ENCODE peak calls at places on chromosome 20, in four cellular contexts. O is fibroblast of the conjunctiva, Q is RPMI7951, S is GM20000. C is an unnamed sample.

GRCh38 chr20:38658879-38659612 is 57.4 kb downstream of the ARHGAP40 start:
- DNase-seq in O (no peak), Q (peak), S (peak), C (peak)

GRCh38 chr20:39778847-39779641 is 816.9 kb downstream of the DHX35 start:
- DNase-seq in S (no peak), O (no peak), Q (peak), C (no peak)

GRCh38 chr20:61030130-61030529 is 221.9 kb upstream of the CDH4 start:
- DNase-seq in S (no peak), O (no peak), Q (no peak), C (no peak)

GRCh38 chr20:37556538-37556937 is 28.9 kb upstream of the BLCAP start:
- DNase-seq in O (no peak), Q (no peak), S (no peak), C (no peak)

GRCh38 chr20:37071481-37071911 is 24.3 kb downstream of the RBL1 start:
- DNase-seq in S (no peak), Q (peak), O (peak), C (no peak)

GRCh38 chr20:18727032-18727508 is 86.5 kb upstream of the SCP2D1 start:
- DNase-seq in O (no peak), S (no peak), Q (no peak), C (no peak)

GRCh38 chr20:52083627-52084232 is 107.8 kb downstream of the ZFP64 start:
- DNase-seq in O (peak), Q (peak), S (peak), C (peak)

GRCh38 chr20:64222851-64223525 is 32.6 kb upstream of the PCMTD2 start:
- DNase-seq in S (no peak), Q (no peak), O (no peak), C (no peak)

GRCh38 chr20:22453244-22454080 is 130.9 kb downstream of the FOXA2 start:
- DNase-seq in S (no peak), O (no peak), Q (peak), C (peak)

GRCh38 chr20:24948939-24949679 is at the start of gene CST7:
- DNase-seq in O (no peak), S (peak), Q (peak), C (no peak)

GRCh38 chr20:53621482-53622246 is 28.0 kb upstream of the ZNF217 start:
- DNase-seq in S (no peak), O (peak), Q (peak), C (peak)

GRCh38 chr20:57907131-57908083 is 197.6 kb upstream of the PMEPA1 start:
- DNase-seq in O (no peak), S (no peak), Q (no peak), C (peak)

GRCh38 chr20:61758556-61759200 is 307.0 kb downstream of the TAF4 start:
- DNase-seq in Q (no peak), O (no peak), S (no peak), C (no peak)

GRCh38 chr20:4169360-4170214 is 154.2 kb upstream of the RNF24 start:
- DNase-seq in Q (no peak), O (no peak), S (no peak), C (no peak)

GRCh38 chr20:5197270-5197827 is 70.5 kb downstream of the CDS2 start:
- DNase-seq in O (no peak), S (no peak), Q (no peak), C (no peak)

GRCh38 chr20:53708129-53708968 is 114.7 kb upstream of the ZNF217 start:
- DNase-seq in S (peak), Q (peak), O (no peak), C (peak)

GRCh38 chr20:6122873-6123649 is at the start of gene FERMT1:
- DNase-seq in O (peak), S (peak), Q (peak), C (peak)

GRCh38 chr20:24669701-24670100 is 200.3 kb downstream of the SYNDIG1 start:
- DNase-seq in Q (no peak), O (no peak), S (no peak), C (no peak)

GRCh38 chr20:44073011-44073674 is 113.8 kb downstream of the JPH2 start:
- DNase-seq in Q (no peak), S (no peak), O (no peak), C (peak)

GRCh38 chr20:50876816-50877215 is 54.4 kb downstream of the ADNP start:
- DNase-seq in Q (no peak), O (no peak), S (no peak), C (no peak)

GRCh38 chr20:52490715-52491430 is 299.3 kb upstream of the ZFP64 start:
- DNase-seq in Q (peak), O (no peak), S (no peak), C (no peak)

GRCh38 chr20:38187512-38187911 is 22.4 kb upstream of the TGM2 start:
- DNase-seq in S (no peak), Q (peak), O (no peak), C (peak)

GRCh38 chr20:63759377-63759901 is 19.9 kb downstream of the SLC2A4RG start:
- DNase-seq in O (no peak), Q (no peak), S (no peak), C (no peak)

GRCh38 chr20:26135325-26136110 is 438.9 kb upstream of the ZNF337 start:
- DNase-seq in Q (peak), O (no peak), S (no peak), C (peak)

GRCh38 chr20:19832875-19833274 is 74.8 kb downstream of the RIN2 start:
- DNase-seq in S (no peak), O (no peak), Q (no peak), C (peak)

GRCh38 chr20:48682529-48683385 is 145.0 kb downstream of the PREX1 start:
- DNase-seq in O (peak), S (no peak), Q (peak), C (peak)

GRCh38 chr20:14720251-14720650 is 382.8 kb upstream of the FLRT3 start:
- DNase-seq in O (no peak), S (no peak), Q (no peak), C (no peak)

GRCh38 chr20:49400410-49400809 is 82.1 kb downstream of the KCNB1 start:
- DNase-seq in Q (no peak), S (no peak), O (no peak), C (no peak)

GRCh38 chr20:22371843-22372242 is 212.5 kb downstream of the FOXA2 start:
- DNase-seq in O (no peak), Q (no peak), S (peak), C (no peak)

GRCh38 chr20:56788041-56788670 is 159.1 kb downstream of the TFAP2C start:
- DNase-seq in O (peak), S (no peak), Q (peak), C (no peak)

GRCh38 chr20:38275815-38276550 is 15.4 kb upstream of the KIAA1755 start:
- DNase-seq in O (no peak), S (no peak), Q (peak), C (no peak)

GRCh38 chr20:13331536-13331935 is 110.5 kb downstream of the ISM1 start:
- DNase-seq in O (no peak), Q (peak), S (no peak), C (no peak)

GRCh38 chr20:54534101-54534500 is 58.7 kb downstream of the DOK5 start:
- DNase-seq in O (no peak), Q (no peak), S (no peak), C (no peak)

GRCh38 chr20:48339986-48340884 is 487.6 kb downstream of the PREX1 start:
- DNase-seq in S (peak), O (no peak), Q (no peak), C (no peak)

GRCh38 chr20:20184149-20184548 is 131.8 kb downstream of the CFAP61 start:
- DNase-seq in Q (peak), O (no peak), S (no peak), C (no peak)

GRCh38 chr20:44028868-44029847 is 114.5 kb downstream of the TOX2 start:
- DNase-seq in S (peak), O (no peak), Q (no peak), C (no peak)

GRCh38 chr20:35467339-35468224 is 12.2 kb downstream of the CEP250 start:
- DNase-seq in O (peak), Q (peak), S (no peak), C (no peak)

GRCh38 chr20:36833275-36834020 is 42.5 kb upstream of the TLDC2 start:
- DNase-seq in S (no peak), Q (no peak), O (no peak), C (peak)

GRCh38 chr20:57306747-57307146 is 22.9 kb upstream of the SPO11 start:
- DNase-seq in Q (no peak), S (no peak), O (no peak), C (no peak)

C was measured in NCI-H82.